ENCODE peak calls at places on chromosomes 6 and 20, in eight cellular contexts. One of them, this sample, is unnamed.
A peak's percentile ranks its signal among the peaks of the same experiment; 100 is the strongest.

GRCh38 chr6:100088009-100088408 is 94.0 kb upstream of the MCHR2 start:
- DNase-seq in SK-N-SH: no peak
- DNase-seq in small intestine: no peak
- DNase-seq in pancreas: no peak
- DNase-seq in mesendoderm: no peak
- DNase-seq in vagina: no peak
- DNase-seq in sigmoid colon: no peak
- DNase-seq in brain microvascular endothelial cell: no peak
- DNase-seq in this sample: no peak

GRCh38 chr6:142819603-142820335 is 125.2 kb downstream of the HIVEP2 start:
- DNase-seq in pancreas: no peak
- DNase-seq in brain microvascular endothelial cell: no peak
- DNase-seq in mesendoderm: peak; percentile 28
- DNase-seq in sigmoid colon: no peak
- DNase-seq in small intestine: peak; percentile 68
- DNase-seq in vagina: no peak
- DNase-seq in SK-N-SH: no peak
- DNase-seq in this sample: no peak

GRCh38 chr6:33118525-33119123 is 42.8 kb downstream of the HLA-DPB1 start:
- DNase-seq in SK-N-SH: peak; percentile 46
- DNase-seq in small intestine: peak; percentile 59
- DNase-seq in pancreas: no peak
- DNase-seq in mesendoderm: peak; percentile 71
- DNase-seq in brain microvascular endothelial cell: peak; percentile 16
- DNase-seq in vagina: no peak
- DNase-seq in sigmoid colon: no peak
- DNase-seq in this sample: no peak

GRCh38 chr6:25012657-25013056 is 76.9 kb upstream of the RIPOR2 start:
- DNase-seq in vagina: no peak
- DNase-seq in brain microvascular endothelial cell: peak; percentile 58
- DNase-seq in SK-N-SH: no peak
- DNase-seq in small intestine: no peak
- DNase-seq in pancreas: no peak
- DNase-seq in sigmoid colon: no peak
- DNase-seq in mesendoderm: no peak
- DNase-seq in this sample: no peak

GRCh38 chr6:85252085-85252484 is 197.8 kb upstream of the NT5E start:
- DNase-seq in brain microvascular endothelial cell: no peak
- DNase-seq in small intestine: no peak
- DNase-seq in vagina: no peak
- DNase-seq in SK-N-SH: no peak
- DNase-seq in sigmoid colon: no peak
- DNase-seq in pancreas: no peak
- DNase-seq in mesendoderm: no peak
- DNase-seq in this sample: no peak

GRCh38 chr6:117449549-117450439 is 24.1 kb upstream of the ROS1 start:
- DNase-seq in small intestine: peak; percentile 55
- DNase-seq in vagina: no peak
- DNase-seq in sigmoid colon: no peak
- DNase-seq in SK-N-SH: peak; percentile 21
- DNase-seq in brain microvascular endothelial cell: peak; percentile 76
- DNase-seq in mesendoderm: peak; percentile 77
- DNase-seq in pancreas: no peak
- DNase-seq in this sample: peak; percentile 23

GRCh38 chr6:134593887-134594286 is 276.0 kb upstream of the SGK1 start:
- DNase-seq in brain microvascular endothelial cell: no peak
- DNase-seq in SK-N-SH: no peak
- DNase-seq in small intestine: no peak
- DNase-seq in sigmoid colon: no peak
- DNase-seq in mesendoderm: no peak
- DNase-seq in vagina: no peak
- DNase-seq in pancreas: no peak
- DNase-seq in this sample: peak; percentile 63

GRCh38 chr6:151014404-151015150 is 149.1 kb downstream of the MTHFD1L start:
- DNase-seq in small intestine: peak; percentile 82
- DNase-seq in mesendoderm: peak; percentile 80
- DNase-seq in pancreas: peak; percentile 76
- DNase-seq in brain microvascular endothelial cell: peak; percentile 69
- DNase-seq in sigmoid colon: peak; percentile 89
- DNase-seq in SK-N-SH: peak; percentile 73
- DNase-seq in vagina: no peak
- DNase-seq in this sample: peak; percentile 75

GRCh38 chr6:31874084-31874670 is 4.6 kb downstream of the SLC44A4 start:
- DNase-seq in vagina: no peak
- DNase-seq in small intestine: no peak
- DNase-seq in mesendoderm: no peak
- DNase-seq in brain microvascular endothelial cell: no peak
- DNase-seq in sigmoid colon: no peak
- DNase-seq in SK-N-SH: no peak
- DNase-seq in pancreas: no peak
- DNase-seq in this sample: no peak

GRCh38 chr6:149860834-149861602 is 3.1 kb downstream of the LRP11 start:
- DNase-seq in small intestine: no peak
- DNase-seq in SK-N-SH: no peak
- DNase-seq in pancreas: no peak
- DNase-seq in brain microvascular endothelial cell: no peak
- DNase-seq in mesendoderm: no peak
- DNase-seq in sigmoid colon: no peak
- DNase-seq in vagina: peak; percentile 40
- DNase-seq in this sample: no peak

GRCh38 chr6:144286503-144287393 is 1.6 kb downstream of the UTRN start:
- DNase-seq in SK-N-SH: peak; percentile 27
- DNase-seq in pancreas: peak; percentile 88
- DNase-seq in small intestine: peak; percentile 72
- DNase-seq in sigmoid colon: peak; percentile 81
- DNase-seq in brain microvascular endothelial cell: peak; percentile 89
- DNase-seq in mesendoderm: peak; percentile 94
- DNase-seq in vagina: no peak
- DNase-seq in this sample: no peak

GRCh38 chr6:2086328-2087008 is 158.9 kb downstream of the GMDS start:
- DNase-seq in mesendoderm: no peak
- DNase-seq in sigmoid colon: no peak
- DNase-seq in vagina: no peak
- DNase-seq in pancreas: no peak
- DNase-seq in small intestine: no peak
- DNase-seq in SK-N-SH: no peak
- DNase-seq in brain microvascular endothelial cell: no peak
- DNase-seq in this sample: no peak

DNA sequence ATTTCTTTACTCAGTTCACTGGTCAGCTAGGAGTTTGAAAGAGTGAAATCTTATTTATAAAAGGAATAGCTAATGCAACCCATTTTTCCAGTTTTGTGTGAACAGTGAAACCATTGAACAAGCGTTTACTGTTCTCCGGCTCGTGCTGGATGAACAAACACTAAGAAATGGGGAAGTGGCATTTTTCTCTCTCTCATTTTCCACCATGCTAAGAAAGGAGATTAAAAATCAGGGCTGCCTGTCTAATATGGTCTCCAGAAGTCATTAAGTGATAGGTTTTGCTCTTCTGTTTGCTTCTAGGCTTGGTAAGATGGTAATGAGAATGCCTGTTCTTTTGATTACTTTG is 785 bp upstream of the SFT2D1 start:
- DNase-seq in small intestine: peak; percentile 22
- DNase-seq in vagina: no peak
- DNase-seq in brain microvascular endothelial cell: no peak
- DNase-seq in SK-N-SH: no peak
- DNase-seq in mesendoderm: no peak
- DNase-seq in sigmoid colon: no peak
- DNase-seq in pancreas: no peak
- DNase-seq in this sample: no peak
- H3K27ac ChIP-seq in small intestine: peak overlapping the region; percentile 45
- H3K27ac ChIP-seq in vagina: peak overlapping the region; percentile 90
- H3K27ac ChIP-seq in brain microvascular endothelial cell: no peak overlapping the region
- H3K27ac ChIP-seq in SK-N-SH: peak overlapping the region; percentile 87
- H3K27ac ChIP-seq in mesendoderm: no peak overlapping the region
- H3K27ac ChIP-seq in sigmoid colon: peak overlapping the region; percentile 88
- H3K27ac ChIP-seq in pancreas: peak overlapping the region; percentile 89
- H3K27ac ChIP-seq in this sample: peak overlapping the region; percentile 93

DNA sequence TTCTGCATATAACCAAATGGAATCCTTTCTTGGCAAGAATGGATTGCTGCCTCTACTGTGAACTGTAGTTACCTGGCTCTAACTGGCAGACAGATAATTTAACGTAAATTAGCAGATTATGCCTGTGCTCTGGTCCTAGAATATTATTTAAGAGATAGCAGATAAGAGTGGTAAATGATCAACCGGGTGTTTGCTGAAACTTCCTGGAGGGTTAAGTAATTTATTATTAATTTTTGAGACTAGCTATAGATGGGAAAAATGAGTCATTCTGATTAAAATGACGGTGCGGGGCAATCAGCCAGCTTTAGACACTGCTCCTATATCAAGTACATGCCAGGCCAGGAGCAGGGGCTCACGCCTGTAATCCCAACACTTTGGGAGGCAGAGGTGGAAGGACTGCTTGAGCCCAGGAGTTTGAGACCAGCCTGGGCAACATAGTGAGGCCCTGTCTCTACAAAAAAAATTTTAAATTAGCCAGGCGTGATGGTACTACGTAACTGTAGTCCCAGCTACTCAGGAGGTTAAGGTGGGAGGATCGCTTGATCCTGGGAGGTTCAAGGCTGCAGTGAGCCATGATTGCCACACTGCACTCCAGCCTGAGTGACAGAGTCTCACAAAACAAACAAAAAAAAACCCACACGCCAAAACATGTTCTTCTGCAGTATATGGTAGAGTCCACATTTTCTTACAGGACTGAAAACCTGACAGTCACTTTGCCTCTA is 22.6 kb downstream of the B4GALT5 start:
- DNase-seq in vagina: no peak
- DNase-seq in mesendoderm: no peak
- DNase-seq in sigmoid colon: no peak
- DNase-seq in SK-N-SH: no peak
- DNase-seq in small intestine: peak; percentile 92
- DNase-seq in pancreas: peak; percentile 78
- DNase-seq in brain microvascular endothelial cell: peak; percentile 76
- DNase-seq in this sample: no peak
- H3K27ac ChIP-seq in vagina: no peak overlapping the region
- H3K27ac ChIP-seq in mesendoderm: no peak overlapping the region
- H3K27ac ChIP-seq in sigmoid colon: no peak overlapping the region
- H3K27ac ChIP-seq in SK-N-SH: no peak overlapping the region
- H3K27ac ChIP-seq in small intestine: peak overlapping the region; percentile 78
- H3K27ac ChIP-seq in pancreas: peak overlapping the region; percentile 92
- H3K27ac ChIP-seq in brain microvascular endothelial cell: no peak overlapping the region
- H3K27ac ChIP-seq in this sample: no peak overlapping the region

GRCh38 chr20:47311211-47311610 is 45.3 kb downstream of the ZMYND8 start:
- DNase-seq in mesendoderm: no peak
- DNase-seq in brain microvascular endothelial cell: no peak
- DNase-seq in small intestine: no peak
- DNase-seq in SK-N-SH: no peak
- DNase-seq in pancreas: no peak
- DNase-seq in sigmoid colon: peak; percentile 43
- DNase-seq in vagina: no peak
- DNase-seq in this sample: no peak

GRCh38 chr20:47306755-47307370 is 49.6 kb downstream of the ZMYND8 start:
- DNase-seq in pancreas: no peak
- DNase-seq in small intestine: no peak
- DNase-seq in mesendoderm: no peak
- DNase-seq in SK-N-SH: no peak
- DNase-seq in sigmoid colon: peak; percentile 41
- DNase-seq in vagina: no peak
- DNase-seq in brain microvascular endothelial cell: no peak
- DNase-seq in this sample: no peak

GRCh38 chr20:47311967-47312681 is 44.4 kb downstream of the ZMYND8 start:
- DNase-seq in brain microvascular endothelial cell: no peak
- DNase-seq in vagina: no peak
- DNase-seq in SK-N-SH: no peak
- DNase-seq in small intestine: no peak
- DNase-seq in mesendoderm: no peak
- DNase-seq in sigmoid colon: peak; percentile 52
- DNase-seq in pancreas: no peak
- DNase-seq in this sample: peak; percentile 22

GRCh38 chr20:47309806-47310426 is 46.6 kb downstream of the ZMYND8 start:
- DNase-seq in vagina: no peak
- DNase-seq in SK-N-SH: no peak
- DNase-seq in small intestine: no peak
- DNase-seq in mesendoderm: no peak
- DNase-seq in sigmoid colon: peak; percentile 84
- DNase-seq in pancreas: no peak
- DNase-seq in brain microvascular endothelial cell: no peak
- DNase-seq in this sample: no peak

DNA sequence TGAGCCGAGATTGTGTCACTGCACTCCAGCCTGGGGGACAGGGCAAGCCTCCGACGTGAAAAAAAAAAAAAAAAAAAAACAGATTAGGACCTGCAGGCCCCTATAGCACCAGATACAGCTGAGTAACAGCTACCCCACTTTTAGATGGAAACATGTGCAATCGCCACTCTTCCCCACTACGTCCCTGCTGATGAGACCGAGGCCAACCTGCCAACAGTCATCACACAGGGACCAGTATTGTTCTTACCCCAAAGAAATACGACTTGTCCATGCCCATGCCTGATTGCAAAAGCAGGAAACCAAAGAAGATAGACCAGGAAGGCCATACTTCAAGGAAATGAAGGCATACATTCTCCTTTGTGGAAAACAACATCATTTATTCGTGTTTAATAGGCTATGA is 45.8 kb downstream of the ZMYND8 start:
- DNase-seq in brain microvascular endothelial cell: no peak
- DNase-seq in small intestine: no peak
- DNase-seq in sigmoid colon: peak; percentile 51
- DNase-seq in SK-N-SH: no peak
- DNase-seq in vagina: no peak
- DNase-seq in mesendoderm: no peak
- DNase-seq in pancreas: no peak
- DNase-seq in this sample: no peak
- H3K27ac ChIP-seq in brain microvascular endothelial cell: no peak overlapping the region
- H3K27ac ChIP-seq in small intestine: no peak overlapping the region
- H3K27ac ChIP-seq in sigmoid colon: peak overlapping the region; percentile 94
- H3K27ac ChIP-seq in SK-N-SH: no peak overlapping the region
- H3K27ac ChIP-seq in vagina: no peak overlapping the region
- H3K27ac ChIP-seq in mesendoderm: no peak overlapping the region
- H3K27ac ChIP-seq in pancreas: no peak overlapping the region
- H3K27ac ChIP-seq in this sample: peak overlapping the region; percentile 83

GRCh38 chr6:404685-405423 is 13.3 kb downstream of the IRF4 start:
- DNase-seq in vagina: no peak
- DNase-seq in SK-N-SH: no peak
- DNase-seq in sigmoid colon: no peak
- DNase-seq in small intestine: no peak
- DNase-seq in brain microvascular endothelial cell: no peak
- DNase-seq in pancreas: no peak
- DNase-seq in mesendoderm: no peak
- DNase-seq in this sample: no peak

GRCh38 chr6:401239-401993 is 9.9 kb downstream of the IRF4 start:
- DNase-seq in small intestine: no peak
- DNase-seq in vagina: no peak
- DNase-seq in brain microvascular endothelial cell: no peak
- DNase-seq in sigmoid colon: no peak
- DNase-seq in SK-N-SH: no peak
- DNase-seq in pancreas: no peak
- DNase-seq in mesendoderm: no peak
- DNase-seq in this sample: no peak

GRCh38 chr6:402901-403658 is 11.5 kb downstream of the IRF4 start:
- DNase-seq in sigmoid colon: no peak
- DNase-seq in vagina: no peak
- DNase-seq in small intestine: no peak
- DNase-seq in mesendoderm: no peak
- DNase-seq in pancreas: no peak
- DNase-seq in brain microvascular endothelial cell: no peak
- DNase-seq in SK-N-SH: no peak
- DNase-seq in this sample: no peak

GRCh38 chr6:401994-402640 is 10.6 kb downstream of the IRF4 start:
- DNase-seq in SK-N-SH: no peak
- DNase-seq in pancreas: no peak
- DNase-seq in sigmoid colon: no peak
- DNase-seq in brain microvascular endothelial cell: no peak
- DNase-seq in vagina: no peak
- DNase-seq in small intestine: no peak
- DNase-seq in mesendoderm: no peak
- DNase-seq in this sample: no peak

GRCh38 chr6:403659-404655 is 12.4 kb downstream of the IRF4 start:
- DNase-seq in mesendoderm: no peak
- DNase-seq in pancreas: no peak
- DNase-seq in sigmoid colon: no peak
- DNase-seq in SK-N-SH: no peak
- DNase-seq in vagina: no peak
- DNase-seq in brain microvascular endothelial cell: no peak
- DNase-seq in small intestine: peak; percentile 10
- DNase-seq in this sample: no peak
- H3K27ac ChIP-seq in mesendoderm: no peak overlapping the region
- H3K27ac ChIP-seq in pancreas: no peak overlapping the region
- H3K27ac ChIP-seq in sigmoid colon: no peak overlapping the region
- H3K27ac ChIP-seq in SK-N-SH: no peak overlapping the region
- H3K27ac ChIP-seq in vagina: no peak overlapping the region
- H3K27ac ChIP-seq in brain microvascular endothelial cell: no peak overlapping the region
- H3K27ac ChIP-seq in small intestine: no peak overlapping the region
- H3K27ac ChIP-seq in this sample: no peak overlapping the region

This sample was measured in dorsolateral prefrontal cortex.